ENCODE peak calls at places on chromosomes 6 and 20, in eight cellular contexts. Q, W, R, J, F, H, Y and V are unnamed samples.

GRCh38 chr6:150025201-150025917 is at the start of gene RAET1L:
- DNase-seq in Q (no peak), W (peak), J (peak), H (peak), Y (peak), F (peak), R (peak), V (peak)

GRCh38 chr20:23583526-23583925 is 15.2 kb upstream of the CST9L start:
- DNase-seq in W (no peak), J (no peak), Q (no peak), H (no peak), Y (no peak), R (no peak), F (peak), V (peak)

GRCh38 chr6:14758421-14759043 is 487.3 kb upstream of the JARID2 start:
- DNase-seq in H (peak), W (peak), J (no peak), Q (peak), F (no peak), R (no peak), Y (peak), V (peak)

GRCh38 chr20:23201658-23202057 is 115.5 kb upstream of the CD93 start:
- DNase-seq in Y (no peak), R (no peak), F (no peak), W (no peak), H (no peak), J (no peak), Q (no peak), V (no peak)

GRCh38 chr6:2731281-2731909 is 19.3 kb downstream of the MYLK4 start:
- DNase-seq in R (no peak), J (peak), Y (peak), Q (no peak), H (no peak), W (peak), F (no peak), V (peak)

GRCh38 chr6:5412017-5412416 is 150.7 kb downstream of the FARS2 start:
- DNase-seq in H (no peak), J (no peak), W (no peak), Q (no peak), R (no peak), Y (no peak), F (no peak), V (no peak)

GRCh38 chr6:146767632-146768031 is 168.9 kb downstream of the ADGB start:
- DNase-seq in J (no peak), R (no peak), Q (no peak), Y (no peak), F (no peak), W (no peak), H (no peak), V (no peak)

GRCh38 chr6:161169690-161170089 is 104.2 kb downstream of the AGPAT4 start:
- DNase-seq in H (peak), R (no peak), Q (peak), J (no peak), Y (no peak), F (no peak), W (peak), V (peak)

GRCh38 chr6:141484726-141485125 is 648.0 kb upstream of the GJE1 start:
- DNase-seq in Y (no peak), W (no peak), H (peak), R (no peak), F (no peak), J (peak), Q (no peak), V (peak)

GRCh38 chr6:15770347-15771143 is 107.7 kb upstream of the DTNBP1 start:
- DNase-seq in Q (no peak), W (peak), R (no peak), F (peak), J (peak), Y (peak), H (peak), V (peak)

GRCh38 chr6:6694368-6694780 is 105.9 kb downstream of the LY86 start:
- DNase-seq in R (no peak), F (no peak), Y (no peak), J (no peak), Q (no peak), W (no peak), H (no peak), V (no peak)

GRCh38 chr6:25961619-25962367 is 809 bp upstream of the TRIM38 start:
- DNase-seq in Y (no peak), H (no peak), J (no peak), Q (no peak), W (no peak), R (no peak), F (no peak), V (no peak)

GRCh38 chr6:110575910-110576463 is 99.6 kb upstream of the SLC22A16 start:
- DNase-seq in Q (no peak), J (no peak), R (no peak), H (no peak), Y (no peak), F (no peak), W (no peak), V (no peak)

GRCh38 chr6:36963451-36964290 is 9.1 kb downstream of the PI16 start:
- DNase-seq in J (peak), H (no peak), Y (no peak), Q (peak), W (no peak), R (peak), F (no peak), V (no peak)

GRCh38 chr6:106519460-106520394 is 109.6 kb downstream of the RTN4IP1 start:
- DNase-seq in J (peak), R (no peak), H (peak), W (peak), Y (peak), Q (no peak), F (peak), V (peak)

GRCh38 chr6:17986656-17987575 is 519 bp downstream of the KIF13A start:
- DNase-seq in J (peak), Y (peak), F (no peak), W (no peak), R (peak), Q (peak), H (peak), V (peak)

GRCh38 chr6:41801380-41801779 is 13.9 kb downstream of the TOMM6 start:
- DNase-seq in R (no peak), F (no peak), J (peak), Y (peak), Q (no peak), H (peak), W (no peak), V (no peak)

GRCh38 chr6:23446394-23447001 is 679.5 kb upstream of the NRSN1 start:
- DNase-seq in R (no peak), W (peak), F (peak), Y (peak), Q (peak), J (peak), H (peak), V (peak)

GRCh38 chr6:146875927-146876270 is 277.1 kb downstream of the ADGB start:
- DNase-seq in H (no peak), Y (no peak), J (no peak), Q (no peak), R (no peak), F (no peak), W (no peak), V (no peak)

GRCh38 chr6:123681957-123682462 is 45.3 kb upstream of the TRDN start:
- DNase-seq in Y (no peak), R (no peak), Q (no peak), F (no peak), H (no peak), J (no peak), W (no peak), V (no peak)

GRCh38 chr20:35617397-35618031 is 1.9 kb downstream of the SPAG4 start:
- DNase-seq in J (peak), R (peak), Y (peak), H (peak), Q (peak), W (peak), F (peak), V (peak)

GRCh38 chr20:35273449-35274171 is 4.3 kb downstream of the MMP24OS start:
- DNase-seq in W (no peak), F (no peak), J (no peak), Q (peak), Y (no peak), R (peak), H (peak), V (no peak)

GRCh38 chr6:151847064-151847463 is 39.6 kb downstream of the ESR1 start:
- DNase-seq in F (peak), W (peak), H (peak), R (no peak), Y (peak), J (peak), Q (no peak), V (peak)

GRCh38 chr20:48070961-48071645 is 285.8 kb upstream of the SULF2 start:
- DNase-seq in Q (no peak), Y (no peak), H (no peak), J (no peak), R (no peak), W (peak), F (no peak), V (no peak)

GRCh38 chr6:139082370-139082769 is 52.5 kb upstream of the HECA start:
- DNase-seq in Q (no peak), F (no peak), Y (no peak), H (no peak), W (no peak), J (no peak), R (no peak), V (no peak)

GRCh38 chr6:101853686-101854085 is 460.2 kb downstream of the GRIK2 start:
- DNase-seq in Y (no peak), J (no peak), Q (no peak), H (no peak), W (no peak), R (no peak), F (no peak), V (no peak)

GRCh38 chr6:144334150-144334708 is 49.1 kb downstream of the UTRN start:
- DNase-seq in Q (peak), Y (no peak), W (no peak), H (no peak), J (no peak), R (no peak), F (no peak), V (no peak)

GRCh38 chr6:106037060-106037459 is 49.1 kb upstream of the PRDM1 start:
- DNase-seq in J (peak), R (no peak), F (no peak), H (peak), Q (no peak), W (peak), Y (peak), V (peak)

GRCh38 chr20:11108102-11108842 is 434.5 kb upstream of the JAG1 start:
- DNase-seq in F (no peak), R (no peak), J (no peak), W (peak), Q (no peak), Y (no peak), H (no peak), V (no peak)

GRCh38 chr20:31330893-31331292 is 22.5 kb upstream of the DEFB116 start:
- DNase-seq in W (no peak), F (no peak), H (no peak), Q (no peak), Y (no peak), J (no peak), R (no peak), V (no peak)

GRCh38 chr6:7463785-7464184 is 74.2 kb downstream of the RIOK1 start:
- DNase-seq in W (no peak), J (peak), F (no peak), H (no peak), R (no peak), Y (no peak), Q (no peak), V (peak)

GRCh38 chr6:163950159-163950558 is 535.6 kb downstream of the QKI start:
- DNase-seq in J (peak), W (peak), Q (no peak), F (no peak), R (no peak), Y (no peak), H (peak), V (peak)

GRCh38 chr6:57421503-57421902 is 104.1 kb downstream of the PRIM2 start:
- DNase-seq in H (peak), W (no peak), F (no peak), Q (no peak), Y (no peak), R (no peak), J (no peak), V (no peak)

GRCh38 chr6:136873733-136874132 is 48.4 kb upstream of the SLC35D3 start:
- DNase-seq in Q (no peak), J (no peak), F (no peak), H (no peak), Y (no peak), R (no peak), W (no peak), V (peak)

GRCh38 chr6:29968130-29968529 is 25.8 kb downstream of the HLA-A start:
- DNase-seq in F (peak), R (no peak), W (peak), H (peak), Y (peak), J (peak), Q (no peak), V (peak)

GRCh38 chr6:161186173-161186769 is 87.6 kb downstream of the AGPAT4 start:
- DNase-seq in R (no peak), Y (peak), W (peak), J (peak), Q (no peak), H (peak), F (peak), V (peak)